ENCODE peak calls at places on chromosome 1, in eight cellular contexts. F is pancreas; Z is CD8-positive, alpha-beta memory T cell; E is tibial nerve; P is iris pigment epithelial cell; S is psoas muscle; U is stimulated activated CD8-positive, alpha-beta memory T cell treated with anti-CD3 and anti-CD28 coated beads, Interleukin-4, amount 100 ng/mL, for 48 hours; A is activated CD4-positive, alpha-beta memory T cell treated with anti-CD3 and anti-CD28 coated beads, Interleukin-2, amount 10 ng/mL, durations not matched to agents 7 days and 5 days. W is an unnamed sample.
A peak's percentile ranks its signal among the peaks of the same experiment; 100 is the strongest.

GRCh38 chr1:39668894-39669293 is 3.0 kb downstream of the NT5C1A start:
- DNase-seq in F (peak; percentile 13), Z (no peak), E (no peak), P (no peak), S (peak; percentile 79), U (no peak), A (no peak), W (no peak)

GRCh38 chr1:226447932-226448670 is 40.2 kb upstream of the PARP1 start:
- DNase-seq in F (no peak), Z (no peak), E (no peak), P (peak; percentile 78), S (no peak), U (no peak), A (no peak), W (no peak)

GRCh38 chr1:66542811-66543767 is 9.1 kb downstream of the SGIP1 start:
- DNase-seq in F (peak; percentile 65), Z (no peak), E (peak; percentile 47), P (peak; percentile 95), S (no peak), U (no peak), A (no peak), W (no peak)

GRCh38 chr1:207835958-207836357 is 75.0 kb downstream of the CD34 start:
- DNase-seq in F (no peak), Z (no peak), E (no peak), P (no peak), S (no peak), U (no peak), A (no peak), W (no peak)

GRCh38 chr1:115227683-115228082 is 110.4 kb downstream of the NGF start:
- DNase-seq in F (no peak), Z (no peak), E (no peak), P (peak; percentile 63), S (no peak), U (no peak), A (no peak), W (no peak)

GRCh38 chr1:8965121-8965820 is 19.6 kb downstream of the CA6 start:
- DNase-seq in F (no peak), Z (no peak), E (no peak), P (peak; percentile 15), S (no peak), U (no peak), A (no peak), W (no peak)

GRCh38 chr1:165945911-165946310 is 118.5 kb downstream of the UCK2 start:
- DNase-seq in F (no peak), Z (no peak), E (no peak), P (no peak), S (no peak), U (no peak), A (no peak), W (no peak)

GRCh38 chr1:93411000-93411399 is 36.9 kb upstream of the FNBP1L start:
- DNase-seq in F (no peak), Z (no peak), E (no peak), P (no peak), S (no peak), U (no peak), A (no peak), W (no peak)

GRCh38 chr1:67347688-67348472 is 40.2 kb downstream of the IL12RB2 start:
- DNase-seq in F (no peak), Z (no peak), E (peak; percentile 52), P (peak; percentile 57), S (no peak), U (no peak), A (no peak), W (no peak)

GRCh38 chr1:32358435-32358834 is 3.9 kb downstream of the FAM229A start:
- DNase-seq in F (no peak), Z (no peak), E (no peak), P (no peak), S (no peak), U (no peak), A (no peak), W (no peak)

GRCh38 chr1:168774241-168774640 is 45.2 kb upstream of the DPT start:
- DNase-seq in F (no peak), Z (no peak), E (peak; percentile 33), P (no peak), S (peak; percentile 80), U (no peak), A (no peak), W (no peak)

GRCh38 chr1:188169971-188170370 is 1341.2 kb downstream of the PLA2G4A start:
- DNase-seq in F (no peak), Z (no peak), E (no peak), P (no peak), S (no peak), U (no peak), A (no peak), W (no peak)

GRCh38 chr1:111565957-111566356 is 53.6 kb upstream of the RAP1A start:
- DNase-seq in F (no peak), Z (no peak), E (no peak), P (no peak), S (no peak), U (no peak), A (no peak), W (no peak)

GRCh38 chr1:179372160-179372559 is 6.4 kb downstream of the AXDND1 start:
- DNase-seq in F (no peak), Z (no peak), E (no peak), P (no peak), S (no peak), U (no peak), A (no peak), W (no peak)

W was measured in activated effector memory CD4-positive, alpha-beta T cell treated with anti-CD3 and anti-CD28 coated beads, Interleukin-2, amount 50 U/mL, for 16 hours.